ENCODE peak calls at places on chromosome X, in four cellular contexts. One of them, this sample, is unnamed. For H3K27me3, the result is how much of the 10 kb centered on the place peaks cover.

GRCh38 chrX:132497432-132497831 is 8.6 kb upstream of the MBNL3 start:
- DNase-seq in cardiac muscle cell: no peak
- DNase-seq in GM06990: no peak
- DNase-seq in sigmoid colon: no peak
- DNase-seq in this sample: no peak

GRCh38 chrX:72712094-72712755 is 1.9 kb downstream of the PHKA1 start:
- DNase-seq in sigmoid colon: no peak
- DNase-seq in GM06990: no peak
- DNase-seq in cardiac muscle cell: peak
- DNase-seq in this sample: no peak

GRCh38 chrX:63506320-63506719 is 155.2 kb upstream of the SPIN4 start:
- DNase-seq in cardiac muscle cell: peak
- DNase-seq in GM06990: no peak
- DNase-seq in sigmoid colon: no peak
- DNase-seq in this sample: peak

GRCh38 chrX:98191003-98191402 is 1307.3 kb downstream of the RPA4 start:
- DNase-seq in GM06990: no peak
- DNase-seq in cardiac muscle cell: no peak
- DNase-seq in sigmoid colon: no peak
- DNase-seq in this sample: no peak

GRCh38 chrX:13493659-13494058 is 75.7 kb upstream of the EGFL6 start:
- DNase-seq in cardiac muscle cell: no peak
- DNase-seq in GM06990: no peak
- DNase-seq in sigmoid colon: no peak
- DNase-seq in this sample: no peak

GRCh38 chrX:48835524-48836329 is at the start of gene PCSK1N:
- DNase-seq in GM06990: no peak
- DNase-seq in sigmoid colon: no peak
- DNase-seq in cardiac muscle cell: no peak
- DNase-seq in this sample: no peak

GRCh38 chrX:119468186-119468929 is at the start of gene SLC25A5:
- DNase-seq in sigmoid colon: peak
- DNase-seq in GM06990: peak
- DNase-seq in cardiac muscle cell: peak
- DNase-seq in this sample: peak

GRCh38 chrX:70434352-70434866 is 10.2 kb upstream of the DLG3 start:
- DNase-seq in cardiac muscle cell: peak
- DNase-seq in GM06990: peak
- DNase-seq in sigmoid colon: peak
- DNase-seq in this sample: peak

GRCh38 chrX:125205084-125205917 is 114.4 kb upstream of the TEX13C start:
- DNase-seq in GM06990: no peak
- DNase-seq in cardiac muscle cell: peak
- DNase-seq in sigmoid colon: peak
- DNase-seq in this sample: peak

GRCh38 chrX:112901821-112902732 is 61.4 kb upstream of the AMOT start:
- DNase-seq in sigmoid colon: no peak
- DNase-seq in cardiac muscle cell: no peak
- DNase-seq in GM06990: no peak
- DNase-seq in this sample: no peak

GRCh38 chrX:41958861-41959260 is 35.5 kb upstream of the CASK start:
- DNase-seq in sigmoid colon: no peak
- DNase-seq in GM06990: no peak
- DNase-seq in cardiac muscle cell: no peak
- DNase-seq in this sample: no peak

GRCh38 chrX:43718546-43718945 is 62.4 kb downstream of the MAOA start:
- DNase-seq in GM06990: no peak
- DNase-seq in sigmoid colon: no peak
- DNase-seq in cardiac muscle cell: no peak
- DNase-seq in this sample: no peak

GRCh38 chrX:13180807-13181206 is 136.4 kb upstream of the FAM9C start:
- DNase-seq in sigmoid colon: no peak
- DNase-seq in cardiac muscle cell: peak
- DNase-seq in GM06990: no peak
- DNase-seq in this sample: peak

GRCh38 chrX:19616959-19617358 is 101.7 kb upstream of the MAP3K15 start:
- DNase-seq in GM06990: no peak
- DNase-seq in sigmoid colon: no peak
- DNase-seq in cardiac muscle cell: peak
- DNase-seq in this sample: no peak

GRCh38 chrX:133366735-133367134 is 48.6 kb downstream of the GPC4 start:
- DNase-seq in sigmoid colon: no peak
- DNase-seq in cardiac muscle cell: no peak
- DNase-seq in GM06990: no peak
- DNase-seq in this sample: no peak

GRCh38 chrX:3548743-3549441 is 164.6 kb downstream of the PRKX start:
- DNase-seq in GM06990: no peak
- DNase-seq in cardiac muscle cell: peak
- DNase-seq in sigmoid colon: no peak
- DNase-seq in this sample: peak

GRCh38 chrX:45527834-45528233 is 327.2 kb upstream of the DIPK2B start:
- DNase-seq in GM06990: no peak
- DNase-seq in sigmoid colon: no peak
- DNase-seq in cardiac muscle cell: peak
- DNase-seq in this sample: no peak

GRCh38 chrX:154135458-154136229 is 8.4 kb upstream of the OPN1LW start:
- DNase-seq in GM06990: no peak
- DNase-seq in cardiac muscle cell: no peak
- DNase-seq in sigmoid colon: no peak
- DNase-seq in this sample: no peak

GRCh38 chrX:7115557-7115956 is 32.0 kb upstream of the STS start:
- DNase-seq in cardiac muscle cell: peak
- DNase-seq in GM06990: peak
- DNase-seq in sigmoid colon: no peak
- DNase-seq in this sample: no peak

GRCh38 chrX:74606342-74606741 is 8.1 kb downstream of the RLIM start:
- DNase-seq in cardiac muscle cell: no peak
- DNase-seq in sigmoid colon: no peak
- DNase-seq in GM06990: no peak
- DNase-seq in this sample: no peak

GRCh38 chrX:46573896-46574336 is 351 bp downstream of the CHST7 start:
- DNase-seq in GM06990: peak
- DNase-seq in cardiac muscle cell: peak
- DNase-seq in sigmoid colon: peak
- DNase-seq in this sample: peak

GRCh38 chrX:46572295-46572936 is 1.1 kb upstream of the CHST7 start:
- DNase-seq in cardiac muscle cell: no peak
- DNase-seq in sigmoid colon: no peak
- DNase-seq in GM06990: peak
- DNase-seq in this sample: no peak

GRCh38 chrX:46574941-46575381 is 1.4 kb downstream of the CHST7 start:
- DNase-seq in cardiac muscle cell: peak
- DNase-seq in sigmoid colon: no peak
- DNase-seq in GM06990: peak
- DNase-seq in this sample: no peak

GRCh38 chrX:46574337-46574940 is 874 bp downstream of the CHST7 start:
- DNase-seq in cardiac muscle cell: peak
- DNase-seq in GM06990: peak
- DNase-seq in sigmoid colon: no peak
- DNase-seq in this sample: no peak

GRCh38 chrX:46573331-46573895 is at the start of gene CHST7:
- DNase-seq in sigmoid colon: peak
- DNase-seq in GM06990: peak
- DNase-seq in cardiac muscle cell: peak
- DNase-seq in this sample: peak
- H3K4me3 ChIP-seq in sigmoid colon: peak
- H3K4me3 ChIP-seq in GM06990: peak
- H3K4me3 ChIP-seq in cardiac muscle cell: peak
- H3K4me3 ChIP-seq in this sample: peak

DNA sequence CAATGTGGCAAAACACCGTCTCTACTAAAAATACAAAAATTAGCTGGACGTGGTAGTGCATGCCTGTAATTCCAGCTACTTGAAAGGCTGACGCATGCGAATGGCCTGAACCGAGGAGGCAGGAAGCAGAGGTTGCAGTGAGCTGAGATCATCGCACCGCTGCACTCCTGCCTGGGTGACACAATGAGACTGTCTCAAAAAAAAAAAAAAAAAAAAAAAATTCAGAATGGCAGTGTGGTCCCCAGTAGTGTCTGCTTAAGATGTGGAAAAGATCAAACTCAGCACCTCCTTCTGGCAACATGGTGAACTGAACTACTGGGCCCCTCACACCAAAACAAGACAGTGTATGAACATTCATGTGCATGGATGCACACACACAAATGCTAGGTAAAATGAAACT is 32.2 kb downstream of the SMS start:
- DNase-seq in sigmoid colon: no peak
- DNase-seq in GM06990: no peak
- DNase-seq in cardiac muscle cell: peak
- DNase-seq in this sample: peak
- TF ChIP-seq CTCF in sigmoid colon: no peak
- TF ChIP-seq CTCF in GM06990: peak
- TF ChIP-seq CTCF in cardiac muscle cell: peak
- TF ChIP-seq CTCF in this sample: no peak

DNA sequence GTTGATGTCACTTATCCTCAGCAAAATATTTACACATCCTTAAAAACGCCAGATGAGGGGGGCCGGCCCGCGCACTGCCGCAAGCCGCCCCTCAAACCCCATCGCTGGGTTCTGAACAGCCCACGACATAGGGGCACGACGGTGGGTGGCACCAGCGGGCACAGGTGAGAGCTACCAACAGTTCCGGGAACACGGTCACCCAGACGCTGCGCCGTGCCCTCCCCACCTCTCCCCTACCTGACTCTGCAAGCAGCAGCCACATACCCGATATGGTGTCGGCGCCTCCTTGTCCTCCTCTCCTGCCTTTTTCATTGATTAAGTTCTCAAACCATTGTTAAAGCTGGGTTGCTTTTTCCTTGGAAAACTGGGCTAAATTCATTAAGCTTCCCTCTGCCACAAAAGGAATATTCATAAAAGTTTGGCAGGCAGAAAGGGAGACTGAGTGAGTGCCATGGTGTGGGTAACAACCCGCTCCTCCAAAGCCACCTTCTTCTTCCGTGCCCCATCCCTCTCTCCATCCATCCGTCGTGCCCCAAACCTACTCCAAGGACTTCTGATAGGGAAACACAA is 1.4 kb downstream of the RAI2 start:
- DNase-seq in cardiac muscle cell: no peak
- DNase-seq in sigmoid colon: no peak
- DNase-seq in GM06990: no peak
- DNase-seq in this sample: no peak
- H3K27me3 ChIP-seq in cardiac muscle cell: half or more
- H3K27me3 ChIP-seq in sigmoid colon: under half
- H3K27me3 ChIP-seq in GM06990: under half
- H3K27me3 ChIP-seq in this sample: under half

GRCh38 chrX:54494970-54495813 is 842 bp downstream of the FGD1 start:
- DNase-seq in cardiac muscle cell: peak
- DNase-seq in GM06990: no peak
- DNase-seq in sigmoid colon: no peak
- DNase-seq in this sample: no peak
- H3K4me3 ChIP-seq in cardiac muscle cell: peak
- H3K4me3 ChIP-seq in GM06990: peak
- H3K4me3 ChIP-seq in sigmoid colon: peak
- H3K4me3 ChIP-seq in this sample: peak

This sample was measured in bronchial epithelial cell.